ENCODE peak calls at places on chromosomes 6 and 20, in ten cellular contexts. J is prostate gland; H is ascending aorta; D is colonic mucosa; T is cardiac muscle cell; P is SJSA1; I is CD4-positive, CD25-positive, alpha-beta regulatory T cell; S is IMR-90; Z is fibroblast of lung; G is transverse colon. V is an unnamed sample. For H3K4me1, the result is how much of the 10 kb centered on the place peaks cover.

GRCh38 chr6:1617466-1618304 is 8.0 kb downstream of the FOXC1 start:
- DNase-seq in J (no peak), P (no peak), T (no peak), H (no peak), Z (no peak), G (no peak), D (no peak), I (no peak), S (no peak), V (peak)

GRCh38 chr6:154749341-154749740 is 16.1 kb downstream of the SCAF8 start:
- DNase-seq in Z (no peak), H (no peak), J (no peak), D (no peak), P (no peak), T (no peak), G (no peak), S (no peak), I (no peak), V (no peak)

GRCh38 chr6:2792330-2792729 is 27.1 kb downstream of the WRNIP1 start:
- DNase-seq in D (no peak), P (no peak), G (no peak), J (no peak), S (peak), I (no peak), H (no peak), T (no peak), Z (peak), V (no peak)

GRCh38 chr20:54690323-54690722 is 214.9 kb downstream of the DOK5 start:
- DNase-seq in T (no peak), D (no peak), H (no peak), Z (no peak), P (no peak), J (no peak), S (no peak), I (no peak), G (no peak), V (no peak)

GRCh38 chr6:5968817-5969726 is 37.7 kb downstream of the NRN1 start:
- DNase-seq in H (peak), S (no peak), Z (peak), I (no peak), T (peak), D (no peak), J (no peak), G (peak), P (no peak), V (no peak)

GRCh38 chr6:2749972-2750600 is 636 bp downstream of the MYLK4 start:
- DNase-seq in J (peak), S (peak), H (no peak), I (peak), G (peak), Z (peak), D (peak), T (peak), P (no peak), V (no peak)

GRCh38 chr6:169862464-169863148 is 111.2 kb downstream of the ERMARD start:
- DNase-seq in Z (no peak), I (no peak), D (peak), P (peak), J (no peak), G (no peak), S (no peak), H (no peak), T (no peak), V (no peak)

GRCh38 chr6:45642331-45643126 is 264.8 kb upstream of the SUPT3H start:
- DNase-seq in S (no peak), G (no peak), H (no peak), P (no peak), I (no peak), Z (no peak), J (no peak), T (no peak), D (no peak), V (no peak)

GRCh38 chr20:61930776-61931475 is 134.8 kb downstream of the TAF4 start:
- DNase-seq in P (peak), Z (no peak), J (no peak), G (no peak), I (no peak), H (no peak), S (no peak), T (no peak), D (no peak), V (peak)

GRCh38 chr6:154276810-154277577 is 79.6 kb downstream of the IPCEF1 start:
- DNase-seq in T (peak), H (no peak), J (no peak), P (no peak), D (no peak), S (peak), G (no peak), Z (peak), I (no peak), V (no peak)

GRCh38 chr6:37628611-37629320 is 68.9 kb downstream of the MDGA1 start:
- DNase-seq in J (no peak), Z (peak), S (peak), D (no peak), I (no peak), G (no peak), P (no peak), T (no peak), H (no peak), V (no peak)

GRCh38 chr6:57268294-57268640 is 46.2 kb upstream of the RAB23 start:
- DNase-seq in T (no peak), S (no peak), D (no peak), G (no peak), J (no peak), H (no peak), I (no peak), Z (no peak), P (no peak), V (no peak)

GRCh38 chr6:57267586-57268293 is 45.6 kb upstream of the RAB23 start:
- DNase-seq in I (peak), J (no peak), S (peak), T (peak), P (peak), G (peak), D (peak), H (no peak), Z (peak), V (no peak)

GRCh38 chr6:57262901-57263694 is 41.0 kb upstream of the RAB23 start:
- DNase-seq in J (no peak), I (no peak), H (no peak), T (no peak), Z (peak), D (no peak), S (peak), G (no peak), P (peak), V (no peak)

GRCh38 chr6:57262491-57262890 is 40.4 kb upstream of the RAB23 start:
- DNase-seq in I (no peak), G (peak), S (no peak), T (no peak), P (no peak), D (peak), Z (peak), J (no peak), H (no peak), V (no peak)

DNA sequence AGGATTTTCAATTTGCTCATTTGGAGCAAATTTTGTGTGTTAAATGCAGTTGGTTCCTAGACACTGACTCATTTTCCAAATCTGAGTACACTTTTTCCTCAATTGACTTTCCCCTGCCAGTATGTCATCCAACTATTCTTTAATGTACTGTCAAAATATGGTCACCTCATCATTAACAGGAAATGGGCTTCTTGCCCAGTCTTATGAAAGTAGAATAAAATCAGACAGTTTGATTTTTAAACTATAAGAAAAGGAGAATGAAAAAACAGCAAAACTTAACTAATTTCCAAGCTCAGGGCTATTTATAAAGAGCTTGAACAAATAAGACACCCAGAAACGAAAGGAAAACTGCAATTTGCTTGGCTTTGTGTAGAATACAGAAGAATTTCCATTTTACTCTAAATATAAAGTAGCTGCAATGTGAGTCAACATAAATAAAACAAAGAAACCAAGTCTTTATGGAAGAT is 43.7 kb upstream of the RAB23 start:
- DNase-seq in J (no peak), G (no peak), H (no peak), P (no peak), I (no peak), D (no peak), T (no peak), S (peak), Z (peak), V (no peak)
- H3K4me3 ChIP-seq in J (no peak), G (no peak), H (peak), P (no peak), I (no peak), D (no peak), T (no peak), S (peak), Z (peak), V (no peak)

GRCh38 chr20:46671866-46672542 is 17.2 kb downstream of the TP53RK start:
- DNase-seq in Z (no peak), H (no peak), D (no peak), T (no peak), G (no peak), J (no peak), P (no peak), S (no peak), I (no peak), V (no peak)

GRCh38 chr20:46672543-46673148 is 16.6 kb downstream of the TP53RK start:
- DNase-seq in T (no peak), S (no peak), I (no peak), Z (no peak), P (no peak), J (no peak), D (no peak), G (no peak), H (no peak), V (no peak)

GRCh38 chr20:46677608-46678007 is 11.6 kb downstream of the TP53RK start:
- DNase-seq in J (no peak), I (no peak), Z (no peak), S (no peak), D (no peak), G (no peak), P (no peak), T (no peak), H (no peak), V (no peak)

GRCh38 chr20:46673394-46674252 is 15.6 kb downstream of the TP53RK start:
- DNase-seq in J (no peak), D (no peak), G (no peak), I (no peak), S (no peak), P (no peak), Z (no peak), H (no peak), T (no peak), V (no peak)

GRCh38 chr20:46674253-46675083 is 14.8 kb downstream of the TP53RK start:
- DNase-seq in P (no peak), D (no peak), J (no peak), Z (no peak), H (no peak), T (no peak), S (no peak), G (no peak), I (no peak), V (no peak)
- H3K27ac ChIP-seq in P (no peak), D (no peak), J (no peak), Z (no peak), H (no peak), T (no peak), S (no peak), G (no peak), I (no peak), V (no peak)

DNA sequence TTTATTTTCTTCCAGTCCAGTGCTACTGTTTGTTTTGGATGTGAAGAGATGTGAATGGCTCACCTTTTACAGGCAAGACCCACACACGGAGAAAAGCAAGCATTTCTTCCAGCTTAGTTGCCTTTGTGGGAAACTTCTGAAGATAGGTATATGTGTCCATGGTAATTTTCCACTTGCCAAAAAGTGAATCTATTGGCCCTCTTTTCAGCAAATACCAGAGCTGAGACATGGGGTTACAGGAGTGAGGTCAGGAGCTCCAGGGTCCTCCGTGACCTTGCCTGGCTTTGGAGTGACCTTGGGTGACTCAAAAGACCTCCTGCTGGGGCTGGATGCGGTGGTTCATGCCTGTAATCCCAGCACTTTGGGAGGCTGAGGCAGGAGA is 166.7 kb downstream of the SCML4 start:
- DNase-seq in G (no peak), H (no peak), D (no peak), Z (peak), I (no peak), S (no peak), T (no peak), P (no peak), J (no peak), V (no peak)
- H3K4me1 ChIP-seq in G (under half), H (under half), D (under half), Z (under half), I (under half), S (under half), T (under half), P (under half), J (under half), V (under half)

DNA sequence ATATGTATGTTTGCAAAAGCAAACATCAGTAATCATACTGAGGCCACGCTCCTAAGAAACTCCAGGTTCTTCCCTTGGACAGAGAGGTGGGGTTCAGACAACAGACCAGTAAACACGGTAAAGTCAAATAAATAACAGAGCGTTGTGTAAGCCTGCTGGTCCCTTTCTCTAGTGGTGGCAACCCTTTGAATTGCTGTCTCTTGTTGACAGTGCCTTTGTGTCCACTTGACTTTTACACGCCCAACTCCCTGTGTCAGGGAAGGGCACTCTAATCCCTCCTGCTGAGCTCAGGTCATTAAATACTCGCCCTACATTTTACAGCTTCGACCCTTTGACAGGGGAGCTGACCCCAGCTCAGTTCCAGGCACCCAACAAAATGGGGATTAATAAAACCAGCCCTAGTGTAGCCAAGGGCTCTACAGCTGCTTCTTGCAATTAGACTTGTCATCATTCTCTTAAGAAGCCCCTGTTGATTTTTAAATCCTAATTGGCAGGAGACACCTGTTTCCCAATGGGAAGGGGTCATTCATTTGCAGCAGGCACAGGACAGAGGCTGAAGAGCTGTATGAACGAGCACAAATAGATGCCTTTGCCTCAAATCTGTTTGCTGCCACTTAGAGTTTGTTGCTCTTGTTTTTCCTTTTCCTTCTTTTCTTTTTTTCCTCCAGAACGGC is 308.2 kb downstream of the EYA4 start:
- DNase-seq in J (no peak), I (no peak), H (no peak), D (no peak), P (no peak), T (no peak), S (no peak), Z (no peak), G (no peak), V (no peak)
- H3K4me3 ChIP-seq in J (no peak), I (no peak), H (no peak), D (no peak), P (no peak), T (no peak), S (no peak), Z (no peak), G (no peak), V (no peak)

V was measured in RWPE2.